ENCODE peak calls at places on chromosomes 13 and 19, in nine cellular contexts. R, C, S, A, D, Y, L, B and J are unnamed samples.

GRCh38 chr19:49387936-49388372 is at the start of gene KASH5:
- DNase-seq in R (no peak), C (peak; percentile 22), S (no peak), A (peak; percentile 61), D (peak; percentile 85), Y (no peak), L (peak; percentile 52), B (peak; percentile 87), J (no peak)

GRCh38 chr19:1037553-1038115 is 2.3 kb upstream of the ABCA7 start:
- DNase-seq in R (no peak), C (no peak), S (no peak), A (no peak), D (no peak), Y (no peak), L (no peak), B (no peak), J (no peak)

GRCh38 chr19:30673336-30673735 is 301.2 kb downstream of the ZNF536 start:
- DNase-seq in R (no peak), C (no peak), S (no peak), A (no peak), D (no peak), Y (no peak), L (no peak), B (no peak), J (no peak)

GRCh38 chr13:91153372-91153771 is 194.1 kb upstream of the MIR17HG start:
- DNase-seq in R (no peak), C (peak; percentile 85), S (no peak), A (no peak), D (no peak), Y (no peak), L (no peak), B (no peak), J (no peak)

GRCh38 chr13:33322474-33322827 is 36.9 kb upstream of the STARD13 start:
- DNase-seq in R (peak; percentile 67), C (peak; percentile 8), S (no peak), A (no peak), D (peak; percentile 59), Y (no peak), L (peak; percentile 16), B (no peak), J (no peak)

GRCh38 chr19:7874080-7874856 is at the start of gene PRR36:
- DNase-seq in R (no peak), C (no peak), S (peak; percentile 90), A (no peak), D (peak; percentile 71), Y (no peak), L (no peak), B (peak; percentile 93), J (no peak)

GRCh38 chr19:40217027-40217810 is 965 bp downstream of the TTC9B start:
- DNase-seq in R (no peak), C (no peak), S (peak; percentile 15), A (no peak), D (peak; percentile 52), Y (no peak), L (no peak), B (peak; percentile 81), J (no peak)

GRCh38 chr13:104764600-104764999 is 1698.4 kb upstream of the SLC10A2 start:
- DNase-seq in R (no peak), C (no peak), S (no peak), A (no peak), D (no peak), Y (no peak), L (no peak), B (no peak), J (no peak)

GRCh38 chr13:23384111-23384510 is 49.4 kb downstream of the SACS start:
- DNase-seq in R (peak; percentile 70), C (peak; percentile 82), S (no peak), A (no peak), D (no peak), Y (no peak), L (no peak), B (no peak), J (no peak)

GRCh38 chr19:54955356-54955755 is 8.0 kb upstream of the NLRP7 start:
- DNase-seq in R (no peak), C (peak; percentile 80), S (no peak), A (no peak), D (no peak), Y (no peak), L (no peak), B (no peak), J (no peak)

GRCh38 chr19:54959840-54960239 is 6.3 kb upstream of the NLRP2 start:
- DNase-seq in R (no peak), C (no peak), S (no peak), A (no peak), D (no peak), Y (no peak), L (no peak), B (no peak), J (no peak)
- H3K4me3 ChIP-seq in R (no peak overlapping the region), C (no peak overlapping the region), S (no peak overlapping the region), A (no peak overlapping the region), D (no peak overlapping the region), Y (no peak overlapping the region), L (no peak overlapping the region), B (no peak overlapping the region), J (no peak overlapping the region)

DNA sequence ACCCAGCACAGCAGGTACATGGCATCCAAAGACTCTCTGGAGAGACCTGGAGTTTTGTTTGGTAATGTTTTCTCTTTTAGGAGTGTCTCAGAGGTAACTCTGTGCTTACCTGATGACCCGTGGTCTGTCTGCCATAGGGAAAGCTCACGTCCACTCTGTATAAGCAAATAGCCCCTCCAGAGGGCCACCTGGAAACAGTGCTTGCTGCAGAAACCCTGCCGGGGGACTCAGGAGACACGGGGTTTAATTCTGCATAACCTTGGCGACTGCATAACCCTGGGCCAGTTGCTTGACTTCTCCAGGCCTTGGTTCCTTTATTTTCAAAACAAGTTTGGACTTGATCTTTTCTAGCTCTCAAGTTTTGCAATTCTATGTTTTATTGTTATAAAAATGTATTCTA is 187.2 kb upstream of the SOX1 start:
- DNase-seq in R (no peak), C (no peak), S (no peak), A (no peak), D (no peak), Y (peak; percentile 26), L (no peak), B (no peak), J (no peak)
- H3K27me3 ChIP-seq in R (no peaks in the 10 kb centered on the region), C (no peaks in the 10 kb centered on the region), S (peaks cover 44% of the 10 kb centered on the region), A (no peaks in the 10 kb centered on the region), D (no peaks in the 10 kb centered on the region), Y (peaks cover 33% of the 10 kb centered on the region), L (no peaks in the 10 kb centered on the region), B (no peaks in the 10 kb centered on the region), J (no peaks in the 10 kb centered on the region)

GRCh38 chr13:74794147-74794546 is 659.9 kb upstream of the KLF12 start:
- DNase-seq in R (no peak), C (no peak), S (no peak), A (no peak), D (no peak), Y (no peak), L (no peak), B (no peak), J (no peak)
- H3K27ac ChIP-seq in R (no peak overlapping the region), C (no peak overlapping the region), S (no peak overlapping the region), A (no peak overlapping the region), D (no peak overlapping the region), Y (no peak overlapping the region), L (no peak overlapping the region), B (no peak overlapping the region), J (no peak overlapping the region)

GRCh38 chr19:17841810-17842662 is 5.7 kb downstream of the JAK3 start:
- DNase-seq in R (peak; percentile 84), C (peak; percentile 70), S (peak; percentile 97), A (peak; percentile 65), D (peak; percentile 94), Y (peak; percentile 63), L (peak; percentile 35), B (peak; percentile 99), J (no peak)
- H3K4me3 ChIP-seq in R (peak overlapping the region; percentile 41), C (peak overlapping the region; percentile 14), S (peak overlapping the region; percentile 23), A (peak overlapping the region; percentile 23), D (peak overlapping the region; percentile 53), Y (no peak overlapping the region), L (no peak overlapping the region), B (peak overlapping the region; percentile 50), J (peak overlapping the region; percentile 63)

GRCh38 chr13:36362914-36363313 is 16.7 kb upstream of the SPART start:
- DNase-seq in R (no peak), C (no peak), S (no peak), A (no peak), D (no peak), Y (no peak), L (no peak), B (no peak), J (no peak)
- H3K27me3 ChIP-seq in R (no peaks in the 10 kb centered on the region), C (no peaks in the 10 kb centered on the region), S (no peaks in the 10 kb centered on the region), A (no peaks in the 10 kb centered on the region), D (no peaks in the 10 kb centered on the region), Y (no peaks in the 10 kb centered on the region), L (no peaks in the 10 kb centered on the region), B (no peaks in the 10 kb centered on the region), J (no peaks in the 10 kb centered on the region)

GRCh38 chr13:99967498-99967883 is 4.1 kb downstream of the ZIC5 start:
- DNase-seq in R (no peak), C (no peak), S (no peak), A (no peak), D (no peak), Y (no peak), L (no peak), B (peak; percentile 20), J (no peak)

GRCh38 chr13:99967884-99968520 is 3.6 kb downstream of the ZIC5 start:
- DNase-seq in R (no peak), C (no peak), S (no peak), A (no peak), D (no peak), Y (peak; percentile 70), L (no peak), B (peak; percentile 21), J (no peak)

GRCh38 chr13:99969934-99970760 is 1.4 kb downstream of the ZIC5 start:
- DNase-seq in R (no peak), C (peak; percentile 30), S (peak; percentile 75), A (no peak), D (no peak), Y (peak; percentile 81), L (no peak), B (no peak), J (no peak)

GRCh38 chr13:99969368-99969933 is 2.1 kb downstream of the ZIC5 start:
- DNase-seq in R (no peak), C (no peak), S (peak; percentile 32), A (no peak), D (no peak), Y (no peak), L (no peak), B (peak; percentile 56), J (no peak)

GRCh38 chr13:99968521-99969367 is 2.8 kb downstream of the ZIC5 start:
- DNase-seq in R (no peak), C (no peak), S (peak; percentile 62), A (no peak), D (no peak), Y (peak; percentile 67), L (no peak), B (peak; percentile 67), J (no peak)
- H3K27ac ChIP-seq in R (peak overlapping the region; percentile 11), C (no peak overlapping the region), S (no peak overlapping the region), A (no peak overlapping the region), D (no peak overlapping the region), Y (no peak overlapping the region), L (no peak overlapping the region), B (no peak overlapping the region), J (no peak overlapping the region)